ENCODE peak calls at places on chromosomes 7 and 10, in four cellular contexts. O is HepG2, K is K562, J is GM12878. V is an unnamed sample.

GRCh38 chr10:35300063-35300699 is 36.1 kb upstream of the CCNY start:
- DNase-seq in O (no peak), K (peak; percentile 70), J (peak; percentile 51), V (no peak)

GRCh38 chr10:130160775-130161174 is 24.6 kb downstream of the GLRX3 start:
- DNase-seq in O (no peak), K (no peak), J (no peak), V (no peak)

GRCh38 chr7:132393789-132394261 is 182.4 kb downstream of the PLXNA4 start:
- DNase-seq in O (no peak), K (no peak), J (no peak), V (no peak)

GRCh38 chr7:85172530-85172941 is 14.3 kb downstream of the SEMA3D start:
- DNase-seq in O (no peak), K (no peak), J (no peak), V (no peak)

GRCh38 chr10:84695983-84696382 is 367.6 kb downstream of the CCSER2 start:
- DNase-seq in O (no peak), K (no peak), J (no peak), V (no peak)

GRCh38 chr7:108181073-108181985 is 51.2 kb upstream of the LAMB4 start:
- DNase-seq in O (peak; percentile 43), K (peak; percentile 75), J (peak; percentile 28), V (peak; percentile 56)

GRCh38 chr10:9301554-9301953 is 1247.1 kb downstream of the GATA3 start:
- DNase-seq in O (no peak), K (no peak), J (no peak), V (no peak)

GRCh38 chr10:24462340-24462739 is 253.4 kb downstream of the KIAA1217 start:
- DNase-seq in O (no peak), K (no peak), J (no peak), V (no peak)

GRCh38 chr7:111384065-111384891 is 178.0 kb downstream of the IMMP2L start:
- DNase-seq in O (no peak), K (no peak), J (no peak), V (no peak)

GRCh38 chr10:75143353-75143752 is 31.9 kb downstream of the SAMD8 start:
- DNase-seq in O (no peak), K (no peak), J (no peak), V (no peak)

GRCh38 chr7:122902751-122903495 is 16.7 kb upstream of the CADPS2 start:
- DNase-seq in O (peak; percentile 21), K (no peak), J (no peak), V (no peak)

GRCh38 chr7:7884855-7885254 is 83.7 kb upstream of the GLCCI1 start:
- DNase-seq in O (no peak), K (no peak), J (no peak), V (no peak)

GRCh38 chr10:36675458-36675880 is 449.9 kb upstream of the ANKRD30A start:
- DNase-seq in O (no peak), K (no peak), J (no peak), V (no peak)

GRCh38 chr10:126504051-126504760 is 115.9 kb upstream of the ADAM12 start:
- DNase-seq in O (peak; percentile 59), K (peak; percentile 45), J (no peak), V (peak; percentile 48)

GRCh38 chr7:146096994-146097393 is 19.6 kb upstream of the CNTNAP2 start:
- DNase-seq in O (no peak), K (peak; percentile 12), J (no peak), V (peak; percentile 68)

GRCh38 chr10:59393349-59393748 is 31.0 kb upstream of the FAM13C start:
- DNase-seq in O (no peak), K (no peak), J (no peak), V (no peak)

DNA sequence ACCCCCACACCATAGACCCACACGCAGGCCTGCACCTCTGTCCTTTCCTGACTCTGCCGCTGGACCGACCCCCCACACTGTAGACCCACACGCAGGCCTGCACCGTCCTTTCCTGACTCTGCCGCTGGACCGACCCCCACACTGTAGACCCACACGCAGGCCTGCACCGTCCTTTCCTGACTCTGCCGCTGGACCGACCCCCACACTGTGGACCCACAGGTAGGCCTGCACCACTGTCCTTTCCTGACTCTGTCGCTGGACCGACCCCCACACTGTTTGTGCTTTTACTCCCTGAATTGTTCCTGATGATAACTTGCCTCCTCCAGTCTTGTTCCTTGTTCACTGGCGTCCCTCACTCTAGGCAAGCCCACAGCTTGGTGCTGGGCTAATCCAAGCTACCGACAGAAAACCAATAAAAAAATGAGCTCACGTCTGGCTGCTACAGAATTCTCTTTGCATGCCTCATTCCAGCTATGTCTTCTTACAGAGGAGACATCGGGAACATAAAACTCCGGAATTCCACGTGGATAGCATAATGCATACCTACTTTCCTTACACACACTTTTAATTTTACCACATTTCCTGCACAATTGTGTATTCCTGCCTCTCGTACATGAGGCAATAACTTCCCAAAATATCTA is 494.3 kb downstream of the PTPRN2 start:
- DNase-seq in O (no peak), K (no peak), J (no peak), V (no peak)
- TF ChIP-seq TCF7 in O (no peak), K (no peak), J (no peak), V (no peak)

GRCh38 chr10:4984971-4985594 is 18.6 kb downstream of the AKR1C2 start:
- DNase-seq in O (peak; percentile 26), K (no peak), J (no peak), V (no peak)
- TF ChIP-seq TCF7 in O (no peak), K (no peak), J (no peak), V (no peak)

DNA sequence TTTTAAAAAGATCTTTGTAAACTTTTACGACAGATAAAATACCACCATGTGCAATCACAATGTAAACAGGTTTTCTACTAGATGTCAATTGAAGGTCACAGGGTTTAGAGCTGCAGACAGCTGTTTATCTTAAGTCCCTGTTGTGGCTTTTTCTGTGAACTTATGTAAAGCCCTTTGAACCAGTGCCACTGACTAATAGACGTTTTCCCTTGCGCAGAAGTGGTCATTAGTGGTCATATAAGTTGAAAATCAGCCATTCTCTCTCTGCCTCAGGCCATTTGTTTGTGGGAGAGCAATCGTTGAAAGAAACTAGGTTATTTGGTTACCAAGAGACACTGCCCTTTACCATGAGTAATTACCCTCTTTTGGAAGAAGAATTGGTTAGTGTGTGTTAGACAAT is 23.9 kb downstream of the CACNB2 start:
- DNase-seq in O (no peak), K (no peak), J (no peak), V (no peak)
- TF ChIP-seq TCF7 in O (no peak), K (no peak), J (no peak), V (no peak)

GRCh38 chr10:125048101-125048864 is 106.4 kb downstream of the ZRANB1 start:
- DNase-seq in O (peak; percentile 52), K (peak; percentile 90), J (no peak), V (peak; percentile 95)
- TF ChIP-seq TCF7 in O (no peak), K (no peak), J (no peak), V (no peak)

DNA sequence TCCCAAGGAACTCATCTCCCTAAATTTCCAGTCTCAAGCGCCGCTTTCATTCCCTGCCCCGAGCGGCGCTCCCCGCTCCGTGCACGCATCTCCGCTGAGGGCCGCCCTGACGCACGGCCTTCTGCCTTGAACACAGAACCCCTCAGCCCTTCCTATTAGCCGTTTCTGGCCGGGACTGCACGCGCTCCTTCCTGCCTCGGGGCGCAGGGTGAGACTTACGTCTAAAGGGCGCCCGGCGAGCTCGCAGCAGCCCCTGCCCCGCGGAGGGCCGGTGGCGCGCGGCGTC is 752 bp upstream of the WAC start:
- DNase-seq in O (peak; percentile 27), K (peak; percentile 62), J (no peak), V (no peak)
- TF ChIP-seq TCF7 in O (no peak), K (no peak), J (no peak), V (no peak)

DNA sequence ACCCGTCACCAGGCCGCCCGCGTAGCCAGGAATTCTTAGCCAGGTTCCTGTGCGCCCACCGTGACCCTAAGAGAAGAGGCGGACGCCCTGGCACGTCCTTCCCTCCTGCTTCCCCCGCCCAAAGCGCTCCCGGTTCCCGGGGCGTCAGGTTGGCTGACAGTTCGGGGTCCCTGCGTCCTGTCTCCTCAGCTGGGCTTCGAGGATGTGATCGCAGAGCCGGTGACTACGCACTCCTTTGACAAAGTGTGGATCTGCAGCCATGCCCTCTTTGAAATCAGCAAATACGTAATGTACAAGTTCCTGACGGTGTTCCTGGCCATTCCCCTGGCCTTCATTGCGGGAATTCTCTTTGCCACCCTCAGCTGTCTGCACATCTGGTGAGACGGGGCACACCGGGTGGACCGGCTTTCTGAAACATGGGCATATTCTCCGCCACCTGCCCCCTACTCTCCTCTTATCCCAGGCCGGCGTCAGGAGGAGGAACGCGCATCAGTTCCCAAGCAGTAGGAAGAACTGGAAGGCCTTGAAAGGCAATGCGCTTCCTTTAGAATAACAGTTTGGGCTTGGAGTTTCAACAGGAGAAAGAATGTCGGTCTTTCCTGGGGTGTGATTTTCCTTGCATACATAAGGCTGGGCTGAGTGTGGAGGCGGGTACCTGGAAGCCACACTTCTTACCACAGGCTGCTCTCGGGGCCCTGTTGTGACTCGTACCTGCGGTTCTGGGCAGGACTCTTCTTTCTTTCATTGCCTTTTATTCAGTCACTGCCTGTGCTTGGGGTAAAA is 724 bp downstream of the CAV2 start:
- DNase-seq in O (no peak), K (peak; percentile 71), J (no peak), V (peak; percentile 28)
- TF ChIP-seq TCF7 in O (no peak), K (no peak), J (no peak), V (no peak)

GRCh38 chr10:132640326-132641125 is 102.9 kb downstream of the INPP5A start:
- DNase-seq in O (no peak), K (no peak), J (no peak), V (peak; percentile 6)

GRCh38 chr10:132642732-132643008 is 105.1 kb downstream of the INPP5A start:
- DNase-seq in O (no peak), K (no peak), J (no peak), V (no peak)

GRCh38 chr10:132641401-132641800 is 103.8 kb downstream of the INPP5A start:
- DNase-seq in O (no peak), K (no peak), J (no peak), V (no peak)

GRCh38 chr10:132643709-132644543 is 106.3 kb downstream of the INPP5A start:
- DNase-seq in O (no peak), K (no peak), J (no peak), V (peak; percentile 31)

DNA sequence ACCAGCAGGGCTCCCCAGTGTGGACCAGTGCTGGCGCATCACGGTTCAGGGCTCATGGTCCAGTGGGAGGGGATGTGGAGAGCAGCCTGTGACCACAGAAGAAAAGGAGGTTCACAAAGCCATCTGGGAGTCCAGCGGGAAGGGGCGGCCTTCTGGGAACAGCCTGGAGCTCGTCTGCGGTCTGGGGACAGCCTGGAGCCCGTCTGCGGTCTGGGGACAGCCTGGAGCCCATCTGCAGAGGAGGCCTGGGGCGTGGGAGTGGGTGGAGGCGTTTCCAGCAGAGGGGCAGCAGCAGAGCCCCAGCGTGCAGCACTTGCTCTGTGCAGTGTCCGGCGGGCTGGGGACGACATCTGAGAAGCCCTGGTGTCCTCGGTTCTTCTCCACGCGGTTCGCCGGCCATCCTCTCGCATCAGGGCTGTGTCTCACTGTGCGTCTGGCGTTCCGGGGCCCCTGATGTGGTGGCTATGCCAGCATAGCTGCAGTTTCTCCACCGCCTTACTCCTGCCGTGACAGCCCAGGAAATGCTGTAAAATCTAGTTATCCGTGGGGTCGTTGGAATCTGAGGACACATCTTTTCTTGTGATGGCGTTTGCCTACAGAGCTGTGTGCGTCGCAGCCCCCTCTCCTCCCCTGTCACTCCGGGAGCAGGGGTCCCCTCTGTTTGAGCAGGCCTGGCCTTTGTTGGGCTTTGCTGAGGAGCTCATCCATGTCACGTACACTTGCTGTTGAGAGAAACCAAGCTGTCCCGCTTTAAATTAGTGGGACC is 104.6 kb downstream of the INPP5A start:
- DNase-seq in O (no peak), K (no peak), J (no peak), V (no peak)
- TF ChIP-seq TCF7 in O (no peak), K (no peak), J (no peak), V (no peak)